ENCODE peak calls at places on chromosome X, in four cellular contexts. G is stomach, I is iPS DF 6.9, Y is left ventricle myocardium inferior. F is an unnamed sample.

GRCh38 chrX:134365923-134366322 is 94.0 kb upstream of the HPRT1 start:
- DNase-seq in G (no peak), I (no peak), Y (no peak), F (no peak)

GRCh38 chrX:34877451-34877850 is 65.1 kb upstream of the FAM47B start:
- DNase-seq in G (no peak), Y (no peak), I (no peak), F (no peak)

GRCh38 chrX:41923925-41924693 is 755 bp upstream of the CASK start:
- DNase-seq in G (peak; percentile 49), Y (no peak), I (no peak), F (peak; percentile 51)

GRCh38 chrX:11757397-11757728 is 674 bp upstream of the MSL3 start:
- DNase-seq in G (no peak), I (no peak), Y (no peak), F (no peak)

GRCh38 chrX:13664026-13664425 is 11.1 kb downstream of the TCEANC start:
- DNase-seq in Y (no peak), G (no peak), I (no peak), F (no peak)

GRCh38 chrX:44071070-44071645 is 98.0 kb upstream of the NDP start:
- DNase-seq in Y (no peak), I (no peak), G (no peak), F (no peak)

GRCh38 chrX:149248073-149248625 is 257.0 kb downstream of the IDS start:
- DNase-seq in I (no peak), G (no peak), Y (no peak), F (no peak)

GRCh38 chrX:102063445-102064074 is 61.9 kb upstream of the TCEAL2 start:
- DNase-seq in Y (no peak), G (no peak), I (no peak), F (no peak)

GRCh38 chrX:39764441-39764914 is 333.3 kb downstream of the BCOR start:
- DNase-seq in Y (no peak), I (no peak), G (no peak), F (no peak)

GRCh38 chrX:58025979-58026378 is 115.7 kb upstream of the ZXDA start:
- DNase-seq in G (peak; percentile 33), I (no peak), Y (no peak), F (no peak)

GRCh38 chrX:101291204-101291603 is at the start of gene TAF7L:
- DNase-seq in Y (no peak), G (no peak), I (no peak), F (no peak)

GRCh38 chrX:152403515-152403914 is 47.6 kb downstream of the GABRA3 start:
- DNase-seq in Y (no peak), I (no peak), G (no peak), F (no peak)

GRCh38 chrX:119529355-119530276 is 35.6 kb downstream of the STEEP1 start:
- DNase-seq in I (no peak), G (no peak), Y (no peak), F (peak; percentile 32)
- H3K4me1 ChIP-seq in I (no peaks in the 10 kb centered on the region), G (no peaks in the 10 kb centered on the region), Y (no peaks in the 10 kb centered on the region), F (peaks cover 3% of the 10 kb centered on the region)

DNA sequence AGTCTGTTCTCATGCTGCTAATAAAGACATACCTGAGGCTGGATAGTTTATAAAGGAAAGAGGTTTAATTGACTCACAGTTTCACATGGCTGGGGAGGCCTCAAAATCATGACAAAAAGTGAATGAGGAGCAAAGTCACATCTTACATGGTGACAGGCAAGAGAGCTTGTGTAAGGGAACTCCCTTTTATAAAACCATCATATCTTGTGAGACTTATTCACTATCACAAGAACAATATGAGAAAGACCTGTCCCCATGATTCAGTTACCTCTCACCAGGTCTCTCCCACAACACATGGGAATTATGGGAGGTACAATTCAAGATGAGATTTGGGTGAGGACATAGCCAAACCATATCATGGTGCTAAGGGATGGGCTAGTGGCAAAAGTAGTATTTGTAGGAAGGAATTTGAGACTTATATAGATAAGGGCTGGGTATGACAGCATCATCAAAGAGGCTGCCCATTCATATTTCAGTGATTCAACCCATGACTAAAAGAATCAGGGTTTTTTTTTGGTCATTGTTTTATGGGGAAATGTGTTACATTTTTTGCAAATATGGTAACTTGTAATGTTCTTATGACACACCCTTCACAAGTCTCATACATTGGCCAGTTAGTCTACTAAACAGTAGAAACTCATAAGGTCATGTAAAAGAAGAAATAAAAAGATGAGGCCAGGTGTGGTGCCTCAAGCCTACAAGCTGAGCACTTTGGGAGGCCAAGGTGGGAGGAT is 34.7 kb downstream of the NUP62CL start:
- DNase-seq in Y (no peak), I (no peak), G (no peak), F (no peak)
- H3K27ac ChIP-seq in Y (no peak overlapping the region), I (no peak overlapping the region), G (no peak overlapping the region), F (no peak overlapping the region)

DNA sequence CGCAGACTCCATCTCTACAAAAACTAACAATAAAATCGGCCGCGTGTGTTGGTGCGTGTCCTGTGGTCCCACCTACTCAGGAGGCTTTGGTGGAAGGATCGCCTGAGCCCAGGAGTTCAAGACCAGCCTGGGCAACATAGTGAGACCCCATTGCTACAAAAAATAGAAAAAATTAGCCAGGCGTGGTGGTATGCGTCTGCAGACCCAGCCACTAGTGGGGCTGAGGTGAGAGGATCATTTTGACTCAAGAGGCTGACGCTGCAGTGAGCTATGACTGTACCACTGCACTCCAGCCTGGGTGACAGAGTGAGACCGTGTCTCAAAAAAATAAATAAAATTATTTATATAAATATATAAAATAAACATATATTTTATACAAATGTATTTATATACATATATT is 22.3 kb downstream of the ASMTL start:
- DNase-seq in G (no peak), I (no peak), Y (no peak), F (peak; percentile 7)
- H3K36me3 ChIP-seq in G (peaks cover 56% of the 10 kb centered on the region), I (peaks cover 30% of the 10 kb centered on the region), Y (peaks cover 58% of the 10 kb centered on the region), F (no peaks in the 10 kb centered on the region)

GRCh38 chrX:25049971-25050370 is 34.2 kb upstream of the ARX start:
- DNase-seq in G (no peak), Y (no peak), I (no peak), F (no peak)

GRCh38 chrX:25052798-25053534 is 37.2 kb upstream of the ARX start:
- DNase-seq in Y (no peak), G (no peak), I (no peak), F (no peak)

GRCh38 chrX:25048176-25048575 is 32.4 kb upstream of the ARX start:
- DNase-seq in Y (no peak), G (no peak), I (no peak), F (no peak)

DNA sequence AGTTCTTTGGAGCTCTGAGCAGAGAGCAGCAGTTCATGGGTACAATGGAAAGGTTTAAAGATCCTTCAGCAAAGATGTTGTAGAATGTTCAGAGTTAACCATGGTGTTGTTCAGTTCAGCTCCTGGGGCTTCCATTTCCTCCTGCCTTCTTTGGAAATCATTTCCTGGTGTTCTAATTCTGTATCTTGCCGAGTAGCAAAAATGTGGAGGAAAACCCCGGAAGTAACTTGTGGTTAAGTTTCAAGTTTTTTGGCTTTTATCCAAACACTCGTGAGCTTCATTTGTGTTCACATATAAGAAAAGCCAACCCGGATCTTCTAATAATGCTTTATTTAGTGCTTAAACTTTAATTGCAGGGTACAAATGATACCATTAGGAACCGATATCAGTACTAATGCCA is 33.6 kb upstream of the ARX start:
- DNase-seq in Y (no peak), I (no peak), G (no peak), F (no peak)
- H3K4me1 ChIP-seq in Y (no peaks in the 10 kb centered on the region), I (no peaks in the 10 kb centered on the region), G (no peaks in the 10 kb centered on the region), F (no peaks in the 10 kb centered on the region)

GRCh38 chrX:29661290-29661689 is 554.1 kb upstream of the MAGEB2 start:
- DNase-seq in I (no peak), G (no peak), Y (no peak), F (no peak)
- H3K27ac ChIP-seq in I (no peak overlapping the region), G (no peak overlapping the region), Y (no peak overlapping the region), F (no peak overlapping the region)

DNA sequence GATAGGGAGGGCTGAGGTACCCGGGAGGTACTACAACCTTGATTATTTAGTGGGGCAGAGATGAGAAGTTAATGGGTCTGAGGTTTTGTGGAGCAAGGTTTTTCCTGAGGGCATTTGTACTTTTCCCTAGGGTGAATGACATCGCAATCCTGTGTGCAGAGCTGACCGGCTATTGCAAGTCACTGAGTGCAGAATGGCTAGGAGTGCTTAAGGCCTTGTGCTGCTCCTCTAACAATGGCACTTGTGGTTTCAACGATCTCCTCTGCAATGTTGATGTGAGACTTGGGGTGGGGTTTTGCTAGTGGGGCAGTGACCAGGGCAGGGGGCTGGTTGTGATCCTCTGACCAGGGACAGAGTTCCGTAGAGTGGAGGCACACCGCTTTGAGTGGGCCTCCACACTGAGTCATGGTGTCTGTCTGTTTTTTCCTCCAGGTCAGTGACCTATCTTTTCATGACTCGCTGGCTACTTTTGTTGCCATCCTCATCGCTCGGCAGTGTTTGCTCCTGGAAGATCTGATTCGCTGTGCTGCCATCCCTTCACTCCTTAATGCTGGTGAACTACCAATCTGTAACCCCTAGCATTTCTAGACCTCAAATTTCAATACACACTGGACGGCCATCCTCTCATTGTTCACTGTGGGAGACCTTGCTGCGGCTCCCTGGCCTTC is 9.9 kb downstream of the MED12 start:
- DNase-seq in Y (no peak), I (no peak), G (no peak), F (no peak)
- H3K36me3 ChIP-seq in Y (peaks cover 85% of the 10 kb centered on the region), I (peaks cover 27% of the 10 kb centered on the region), G (peaks cover 94% of the 10 kb centered on the region), F (peaks cover 57% of the 10 kb centered on the region)

GRCh38 chrX:25020391-25021131 is 4.8 kb upstream of the ARX start:
- DNase-seq in G (no peak), Y (no peak), I (no peak), F (no peak)
- H3K4me1 ChIP-seq in G (peaks cover 13% of the 10 kb centered on the region), Y (peaks cover 12% of the 10 kb centered on the region), I (no peaks in the 10 kb centered on the region), F (peaks cover 43% of the 10 kb centered on the region)

GRCh38 chrX:7086384-7086783 is 61.1 kb upstream of the STS start:
- DNase-seq in G (no peak), Y (no peak), I (no peak), F (no peak)
- H3K27ac ChIP-seq in G (no peak overlapping the region), Y (no peak overlapping the region), I (no peak overlapping the region), F (peak overlapping the region; percentile 13)

DNA sequence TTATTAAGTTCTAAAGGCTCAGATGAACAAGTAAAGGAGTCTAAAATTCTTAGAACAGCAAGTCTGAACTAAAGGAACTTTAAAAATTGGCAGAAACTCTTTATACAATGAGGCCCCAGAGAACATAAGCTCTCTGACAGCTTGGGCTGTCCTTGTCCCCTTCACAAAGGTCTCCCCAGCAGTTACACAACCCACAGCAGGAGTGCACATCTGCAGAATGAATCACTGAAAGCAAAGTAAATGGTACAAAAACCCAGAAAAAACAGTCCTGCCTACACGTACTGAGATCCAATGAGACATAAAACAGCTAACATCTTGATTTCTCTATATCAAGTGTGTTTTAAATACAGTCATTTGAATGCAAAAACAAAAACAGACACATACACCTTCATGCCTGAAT is 18.7 kb downstream of the RBBP7 start:
- DNase-seq in G (no peak), Y (no peak), I (no peak), F (no peak)
- H3K36me3 ChIP-seq in G (peaks cover 71% of the 10 kb centered on the region), Y (peaks cover 42% of the 10 kb centered on the region), I (peaks cover 6% of the 10 kb centered on the region), F (no peaks in the 10 kb centered on the region)

DNA sequence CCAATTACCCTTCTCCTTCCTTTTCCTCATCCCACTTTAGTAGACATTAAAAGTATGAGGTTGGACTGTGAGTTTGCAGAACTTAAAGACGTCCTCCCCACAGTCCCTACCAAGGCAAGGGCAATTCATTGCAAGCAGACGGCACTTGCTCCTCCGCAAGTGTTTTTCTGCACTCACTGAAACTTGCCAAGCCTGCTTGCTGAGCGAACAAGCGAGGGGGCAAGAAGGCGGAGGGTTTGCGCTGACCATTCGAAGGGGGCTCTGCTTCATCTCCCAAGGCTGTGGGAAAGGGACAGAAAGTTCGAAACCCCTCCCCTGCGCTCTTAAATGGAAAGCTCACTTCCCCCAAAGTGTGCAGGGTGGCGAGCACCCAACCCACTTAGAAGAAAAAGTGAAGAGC is 1.5 kb downstream of the MID1 start:
- DNase-seq in G (no peak), I (no peak), Y (no peak), F (no peak)
- H3K4me1 ChIP-seq in G (no peaks in the 10 kb centered on the region), I (no peaks in the 10 kb centered on the region), Y (no peaks in the 10 kb centered on the region), F (no peaks in the 10 kb centered on the region)